ENCODE peak calls at places on chromosomes 11 and 22, in nine cellular contexts. N is IMR-90, H is esophagus muscularis mucosa, A is GM12891, F is body of pancreas, M is uterus, K is heart left ventricle, D is ovary, U is transverse colon. C is an unnamed sample.

GRCh38 chr11:64165482-64165841 is 451 bp downstream of the MACROD1 start:
- DNase-seq in N (no peak), H (no peak), A (no peak), F (peak), M (no peak), K (no peak), D (peak), U (peak), C (peak)

GRCh38 chr22:41526802-41527799 is 17.2 kb downstream of the POLR3H start:
- DNase-seq in N (peak), H (no peak), A (peak), F (peak), M (peak), K (peak), D (peak), U (peak), C (peak)

GRCh38 chr11:75592699-75593098 is 30.6 kb downstream of the SERPINH1 start:
- DNase-seq in N (no peak), H (no peak), A (no peak), F (no peak), M (no peak), K (no peak), D (no peak), U (peak), C (no peak)

GRCh38 chr22:45248832-45249561 is 8.3 kb upstream of the KIAA0930 start:
- DNase-seq in N (no peak), H (no peak), A (no peak), F (no peak), M (no peak), K (peak), D (no peak), U (no peak), C (no peak)

GRCh38 chr22:20430101-20430640 is 7.5 kb downstream of the SCARF2 start:
- DNase-seq in N (no peak), H (no peak), A (no peak), F (no peak), M (no peak), K (no peak), D (no peak), U (no peak), C (no peak)

GRCh38 chr22:30943368-30943767 is 25.2 kb downstream of the MORC2 start:
- DNase-seq in N (no peak), H (no peak), A (no peak), F (no peak), M (no peak), K (no peak), D (no peak), U (no peak), C (no peak)

GRCh38 chr11:43434893-43435292 is 76.2 kb downstream of the TTC17 start:
- DNase-seq in N (no peak), H (no peak), A (no peak), F (no peak), M (no peak), K (no peak), D (no peak), U (no peak), C (no peak)

GRCh38 chr11:35954205-35954604 is 10.3 kb downstream of the LDLRAD3 start:
- DNase-seq in N (no peak), H (no peak), A (no peak), F (no peak), M (no peak), K (no peak), D (no peak), U (no peak), C (no peak)

GRCh38 chr11:71372693-71373657 is 75.2 kb downstream of the DHCR7 start:
- DNase-seq in N (peak), H (no peak), A (no peak), F (no peak), M (no peak), K (no peak), D (no peak), U (no peak), C (no peak)

GRCh38 chr22:20422271-20422958 is 15.2 kb downstream of the SCARF2 start:
- DNase-seq in N (peak), H (no peak), A (no peak), F (no peak), M (no peak), K (no peak), D (no peak), U (no peak), C (no peak)

GRCh38 chr11:2750601-2751522 is 51.1 kb upstream of the KCNQ1OT1 start:
- DNase-seq in N (no peak), H (no peak), A (no peak), F (no peak), M (peak), K (peak), D (peak), U (peak), C (no peak)

GRCh38 chr11:7651140-7651551 is 22.2 kb downstream of the CYB5R2 start:
- DNase-seq in N (peak), H (no peak), A (no peak), F (no peak), M (no peak), K (no peak), D (no peak), U (no peak), C (no peak)

GRCh38 chr11:120908521-120909181 is 115.3 kb upstream of the TBCEL start:
- DNase-seq in N (no peak), H (no peak), A (no peak), F (no peak), M (no peak), K (no peak), D (no peak), U (no peak), C (no peak)

GRCh38 chr11:78689558-78690153 is 115.0 kb upstream of the NARS2 start:
- DNase-seq in N (no peak), H (no peak), A (no peak), F (no peak), M (no peak), K (peak), D (no peak), U (no peak), C (no peak)

GRCh38 chr11:47864910-47865309 is 16.8 kb upstream of the NUP160 start:
- DNase-seq in N (no peak), H (no peak), A (no peak), F (no peak), M (no peak), K (no peak), D (no peak), U (no peak), C (no peak)

GRCh38 chr11:11218287-11218986 is 134.6 kb downstream of the CSNK2A3 start:
- DNase-seq in N (no peak), H (no peak), A (no peak), F (peak), M (no peak), K (peak), D (no peak), U (peak), C (no peak)

GRCh38 chr11:122235615-122236014 is 119.6 kb upstream of the BLID start:
- DNase-seq in N (peak), H (peak), A (no peak), F (peak), M (no peak), K (peak), D (no peak), U (no peak), C (no peak)

GRCh38 chr11:109960831-109961230 is 132.4 kb upstream of the ZC3H12C start:
- DNase-seq in N (peak), H (no peak), A (no peak), F (peak), M (no peak), K (peak), D (peak), U (peak), C (no peak)

GRCh38 chr11:134231958-134232674 is 7.6 kb downstream of the VPS26B start:
- DNase-seq in N (no peak), H (no peak), A (no peak), F (no peak), M (no peak), K (no peak), D (no peak), U (no peak), C (no peak)

GRCh38 chr22:37023743-37024338 is 4.3 kb downstream of the MPST start:
- DNase-seq in N (no peak), H (no peak), A (no peak), F (no peak), M (no peak), K (no peak), D (no peak), U (peak), C (no peak)
- TF ChIP-seq POLR2A in N (no peak), H (no peak), A (no peak), F (no peak), M (no peak), K (no peak), D (no peak), U (peak), C (no peak)

GRCh38 chr22:29390270-29390669 is 1.9 kb upstream of the AP1B1 start:
- DNase-seq in N (no peak), H (no peak), A (no peak), F (no peak), M (no peak), K (no peak), D (no peak), U (no peak), C (no peak)

GRCh38 chr22:29385305-29385704 is 3.1 kb downstream of the AP1B1 start:
- DNase-seq in N (no peak), H (no peak), A (no peak), F (no peak), M (no peak), K (no peak), D (no peak), U (no peak), C (no peak)

GRCh38 chr22:29385748-29386147 is 2.6 kb downstream of the AP1B1 start:
- DNase-seq in N (no peak), H (no peak), A (no peak), F (no peak), M (no peak), K (no peak), D (no peak), U (peak), C (no peak)

GRCh38 chr22:29388759-29389090 is 355 bp upstream of the AP1B1 start:
- DNase-seq in N (no peak), H (no peak), A (no peak), F (no peak), M (no peak), K (no peak), D (no peak), U (no peak), C (no peak)

GRCh38 chr22:29387921-29388758 is at the start of gene AP1B1:
- DNase-seq in N (peak), H (peak), A (peak), F (peak), M (peak), K (peak), D (peak), U (peak), C (peak)
- TF ChIP-seq POLR2A in N (no peak), H (peak), A (peak), F (peak), M (peak), K (no peak), D (peak), U (peak), C (peak)

GRCh38 chr11:65899356-65900124 is 648 bp downstream of the FOSL1 start:
- DNase-seq in N (peak), H (no peak), A (peak), F (peak), M (peak), K (peak), D (peak), U (peak), C (peak)
- TF ChIP-seq POLR2A in N (peak), H (no peak), A (no peak), F (peak), M (no peak), K (no peak), D (no peak), U (no peak), C (no peak)

DNA sequence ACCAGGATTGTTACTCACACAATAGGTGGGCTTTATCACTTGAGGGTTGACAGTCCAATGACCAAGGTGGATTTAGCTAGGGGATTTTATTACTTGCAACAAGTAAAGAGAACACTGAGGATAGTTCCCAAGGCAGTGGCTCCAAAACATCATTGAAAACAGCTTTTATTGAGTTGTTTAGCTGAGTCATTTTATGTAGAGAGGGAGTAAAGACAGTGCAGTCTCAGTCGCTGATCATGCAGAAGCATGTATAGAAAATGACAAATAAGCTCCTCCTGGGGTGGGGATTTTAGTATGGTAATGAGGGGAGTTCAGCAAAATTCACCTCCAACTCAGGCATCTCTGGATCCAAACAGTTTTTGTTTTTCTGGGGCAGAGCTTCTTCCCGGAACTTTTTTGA is 163.0 kb upstream of the CCDC179 start:
- DNase-seq in N (peak), H (no peak), A (no peak), F (no peak), M (no peak), K (no peak), D (no peak), U (no peak), C (no peak)
- TF ChIP-seq POLR2A in N (no peak), H (no peak), A (no peak), F (no peak), M (no peak), K (no peak), D (no peak), U (no peak), C (no peak)

GRCh38 chr22:39518124-39518786 is 2.1 kb upstream of the ATF4 start:
- DNase-seq in N (peak), H (no peak), A (no peak), F (no peak), M (no peak), K (no peak), D (no peak), U (no peak), C (no peak)

GRCh38 chr22:39520874-39521857 is 804 bp downstream of the ATF4 start:
- DNase-seq in N (peak), H (peak), A (no peak), F (peak), M (peak), K (peak), D (peak), U (peak), C (peak)

GRCh38 chr22:39520054-39520873 is at the start of gene ATF4:
- DNase-seq in N (peak), H (peak), A (peak), F (peak), M (peak), K (peak), D (peak), U (peak), C (peak)

GRCh38 chr22:39518996-39519680 is 1.2 kb upstream of the ATF4 start:
- DNase-seq in N (peak), H (no peak), A (no peak), F (peak), M (no peak), K (no peak), D (no peak), U (peak), C (peak)

DNA sequence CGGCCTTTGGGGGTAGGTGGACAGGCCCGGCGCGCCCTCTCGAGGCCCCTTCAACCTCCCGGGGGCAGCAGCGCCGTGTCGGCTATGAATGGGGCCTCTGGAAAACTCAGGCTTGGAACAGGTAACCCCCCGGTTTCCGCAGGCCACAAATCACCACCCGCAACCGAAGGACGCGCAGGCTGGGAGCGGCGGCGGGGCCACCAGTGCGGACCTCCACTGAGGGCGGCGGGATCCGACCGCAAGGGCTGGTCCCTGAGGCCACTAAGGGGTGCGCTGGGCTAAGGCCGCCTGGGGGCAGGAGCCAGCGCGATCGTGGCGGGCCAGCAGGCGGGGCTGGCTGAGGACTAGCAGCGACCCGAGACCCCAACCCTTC is 695 bp upstream of the ATF4 start:
- DNase-seq in N (no peak), H (no peak), A (no peak), F (peak), M (peak), K (peak), D (peak), U (peak), C (peak)
- TF ChIP-seq POLR2A in N (no peak), H (peak), A (peak), F (no peak), M (peak), K (no peak), D (peak), U (no peak), C (no peak)

GRCh38 chr22:40425082-40425481 is 54.7 kb downstream of the SGSM3 start:
- DNase-seq in N (no peak), H (no peak), A (no peak), F (no peak), M (no peak), K (no peak), D (no peak), U (no peak), C (no peak)

GRCh38 chr22:40423882-40424640 is 53.7 kb downstream of the SGSM3 start:
- DNase-seq in N (no peak), H (no peak), A (no peak), F (no peak), M (no peak), K (no peak), D (no peak), U (no peak), C (no peak)

GRCh38 chr22:40428796-40429195 is 58.4 kb downstream of the SGSM3 start:
- DNase-seq in N (no peak), H (no peak), A (no peak), F (no peak), M (no peak), K (no peak), D (no peak), U (no peak), C (no peak)

GRCh38 chr22:40429481-40429880 is 59.1 kb downstream of the SGSM3 start:
- DNase-seq in N (no peak), H (no peak), A (no peak), F (no peak), M (no peak), K (no peak), D (no peak), U (no peak), C (no peak)

GRCh38 chr22:40426671-40427070 is 56.3 kb downstream of the SGSM3 start:
- DNase-seq in N (peak), H (no peak), A (no peak), F (no peak), M (no peak), K (no peak), D (no peak), U (no peak), C (no peak)
- TF ChIP-seq POLR2A in N (no peak), H (no peak), A (no peak), F (no peak), M (no peak), K (no peak), D (peak), U (no peak), C (no peak)

DNA sequence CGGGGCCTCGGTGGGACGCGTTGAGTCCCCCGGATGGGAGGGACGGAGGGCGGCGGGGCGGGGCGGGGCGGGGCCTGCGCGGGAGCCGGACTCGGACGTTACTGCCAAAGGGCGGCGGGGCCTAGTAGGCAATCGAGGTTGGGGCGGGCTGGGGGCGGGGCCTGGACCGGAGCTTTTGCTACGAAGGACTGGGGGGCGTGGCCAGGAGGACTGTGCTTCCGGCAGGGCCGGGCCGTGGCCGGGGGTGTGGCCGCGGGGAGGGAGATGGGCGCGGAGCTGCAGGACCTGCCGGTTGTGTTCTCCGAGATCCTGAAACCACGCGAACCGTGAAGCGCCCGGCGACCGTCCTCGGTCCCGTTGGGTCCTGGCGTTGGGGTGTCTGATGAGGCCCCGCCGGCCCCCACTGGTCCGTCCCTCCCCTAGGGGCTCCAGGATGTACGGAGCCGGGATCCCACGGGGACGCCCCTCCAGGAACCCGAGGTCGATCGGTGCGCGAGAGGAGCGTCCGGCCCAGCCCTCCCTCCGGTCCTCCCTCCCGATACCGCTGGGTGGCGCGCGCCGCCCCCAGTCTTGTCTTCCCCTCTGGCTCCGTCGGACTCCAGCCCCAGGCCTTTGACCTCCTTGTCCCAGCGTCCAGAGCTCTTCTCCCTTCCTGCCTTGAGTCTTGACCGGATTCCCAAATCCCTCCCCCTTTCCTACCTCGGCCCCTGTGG is 649 bp upstream of the NUDT8 start:
- DNase-seq in N (peak), H (peak), A (peak), F (peak), M (peak), K (peak), D (peak), U (peak), C (peak)
- TF ChIP-seq POLR2A in N (peak), H (no peak), A (no peak), F (peak), M (peak), K (no peak), D (peak), U (peak), C (no peak)

GRCh38 chr22:29883831-29884139 is 811 bp downstream of the MTMR3 start:
- DNase-seq in N (peak), H (no peak), A (no peak), F (no peak), M (no peak), K (no peak), D (no peak), U (no peak), C (no peak)

GRCh38 chr22:29882716-29883044 is 294 bp upstream of the MTMR3 start:
- DNase-seq in N (no peak), H (no peak), A (no peak), F (no peak), M (no peak), K (no peak), D (no peak), U (no peak), C (no peak)

GRCh38 chr22:29886601-29887000 is 3.6 kb downstream of the MTMR3 start:
- DNase-seq in N (no peak), H (no peak), A (no peak), F (no peak), M (no peak), K (no peak), D (no peak), U (no peak), C (no peak)

GRCh38 chr22:29885610-29886009 is 2.6 kb downstream of the MTMR3 start:
- DNase-seq in N (no peak), H (no peak), A (no peak), F (no peak), M (no peak), K (no peak), D (no peak), U (no peak), C (no peak)

DNA sequence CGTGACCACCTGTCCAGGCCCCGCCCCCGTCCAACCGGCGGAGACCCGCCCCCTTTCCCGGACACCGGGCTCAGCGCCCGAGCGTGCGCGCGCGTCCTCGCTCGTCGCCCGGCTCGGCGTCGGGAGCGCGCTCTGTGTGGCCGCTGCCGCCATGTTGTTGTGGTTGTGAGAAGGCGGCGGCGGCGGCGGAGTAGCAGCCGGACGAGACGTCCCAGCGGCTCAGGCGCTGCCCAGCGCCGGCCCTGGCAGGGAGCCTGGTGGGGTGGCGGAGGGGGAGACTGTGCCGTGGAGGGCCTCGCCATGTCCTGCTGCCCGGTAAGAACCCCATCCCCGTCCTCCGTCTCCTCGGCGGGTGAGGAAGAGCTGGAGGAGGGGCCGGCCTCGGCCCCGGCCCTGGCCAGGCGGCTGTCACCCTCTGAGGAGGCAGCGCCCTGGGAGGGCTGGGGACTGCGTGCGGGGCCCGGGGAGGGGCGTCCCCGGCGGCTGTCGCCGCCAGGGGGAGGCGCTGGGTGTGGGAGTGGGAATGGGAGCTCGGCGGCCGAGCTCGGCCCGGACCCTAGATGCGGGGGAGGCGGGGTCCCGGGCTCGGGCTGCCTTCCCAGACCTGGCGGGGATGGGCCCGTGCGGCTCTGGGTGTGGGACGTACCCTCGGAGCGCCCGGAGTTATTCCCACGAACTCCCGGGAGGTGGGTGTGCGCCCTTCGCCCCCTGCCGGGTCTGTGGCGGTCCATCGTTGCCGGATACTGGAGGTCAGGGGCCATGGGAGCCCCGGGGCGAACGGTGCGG is at the start of gene MTMR3:
- DNase-seq in N (peak), H (peak), A (peak), F (peak), M (peak), K (peak), D (peak), U (peak), C (peak)
- TF ChIP-seq POLR2A in N (peak), H (no peak), A (peak), F (peak), M (peak), K (no peak), D (peak), U (peak), C (peak)

C was measured in erythroblast.